ENCODE peak calls at places on chromosomes 11 and 22, in seven cellular contexts. N is GM12878, D is HCT116, O is SK-N-SH, B is K562, E is H1, C is HepG2. P is an unnamed sample.
A peak's percentile ranks its signal among the peaks of the same experiment; 100 is the strongest.

GRCh38 chr22:24033731-24034130 is 22.6 kb downstream of the CABIN1 start:
- DNase-seq in O (no peak), N (no peak), E (no peak), D (no peak), C (no peak), B (no peak), P (no peak)

GRCh38 chr11:12704049-12704448 is 29.8 kb downstream of the TEAD1 start:
- DNase-seq in E (no peak), B (no peak), C (no peak), N (no peak), D (no peak), O (no peak), P (peak; percentile 69)

GRCh38 chr11:70517996-70518907 is 119.9 kb downstream of the CTTN start:
- DNase-seq in C (no peak), N (no peak), B (no peak), E (no peak), O (peak; percentile 31), D (no peak), P (no peak)

GRCh38 chr22:20131593-20131855 is at the start of gene ZDHHC8:
- DNase-seq in O (no peak), N (no peak), E (no peak), D (no peak), B (peak; percentile 97), C (no peak), P (no peak)

GRCh38 chr22:27775698-27776409 is 25.7 kb downstream of the MN1 start:
- DNase-seq in N (no peak), C (no peak), B (no peak), E (no peak), O (peak; percentile 44), D (no peak), P (no peak)

GRCh38 chr11:122486793-122487495 is 168.6 kb upstream of the UBASH3B start:
- DNase-seq in O (no peak), N (no peak), D (peak; percentile 6), C (no peak), B (no peak), E (peak; percentile 81), P (no peak)

GRCh38 chr22:20424937-20425587 is 12.6 kb downstream of the SCARF2 start:
- DNase-seq in C (no peak), N (no peak), D (no peak), O (peak; percentile 75), E (no peak), B (peak; percentile 73), P (no peak)

GRCh38 chr11:121452609-121453150 is at the start of gene SORL1-AS1:
- DNase-seq in D (no peak), N (no peak), O (no peak), B (no peak), C (no peak), E (no peak), P (peak; percentile 56)

GRCh38 chr11:69215784-69216415 is 60.2 kb downstream of the SMIM38 start:
- DNase-seq in D (no peak), B (no peak), E (no peak), N (no peak), C (no peak), O (no peak), P (no peak)

GRCh38 chr11:7969756-7970646 is 4.8 kb upstream of the NLRP10 start:
- DNase-seq in N (no peak), B (no peak), C (no peak), D (no peak), O (no peak), E (no peak), P (no peak)

GRCh38 chr11:66493124-66493523 is 12.9 kb downstream of the DPP3 start:
- DNase-seq in N (no peak), E (no peak), B (no peak), C (no peak), O (no peak), D (no peak), P (no peak)

GRCh38 chr11:3202759-3203158 is 15.9 kb downstream of the MRGPRG start:
- DNase-seq in E (no peak), C (no peak), O (peak; percentile 81), D (no peak), B (no peak), N (no peak), P (no peak)

GRCh38 chr11:36583667-36584066 is 10.6 kb upstream of the IFTAP start:
- DNase-seq in E (no peak), C (no peak), D (no peak), O (no peak), B (no peak), N (no peak), P (no peak)

GRCh38 chr22:46809153-46809885 is 46.9 kb downstream of the TBC1D22A start:
- DNase-seq in E (no peak), O (no peak), C (no peak), B (no peak), N (no peak), D (no peak), P (no peak)

GRCh38 chr11:66278396-66279091 is 569 bp downstream of the CNIH2 start:
- DNase-seq in B (peak; percentile 61), D (no peak), E (no peak), O (peak; percentile 79), N (no peak), C (no peak), P (peak; percentile 41)

GRCh38 chr11:60870276-60870675 is 2.9 kb downstream of the ZP1 start:
- DNase-seq in B (peak; percentile 55), E (no peak), C (no peak), D (no peak), O (peak; percentile 10), N (no peak), P (no peak)

GRCh38 chr11:87306260-87306861 is 268.6 kb downstream of the TMEM135 start:
- DNase-seq in B (no peak), O (no peak), C (no peak), D (no peak), N (no peak), E (no peak), P (no peak)

GRCh38 chr11:95926714-95927113 is 2.8 kb upstream of the MTMR2 start:
- DNase-seq in O (no peak), C (no peak), D (no peak), N (no peak), B (no peak), E (no peak), P (no peak)

GRCh38 chr11:15841898-15842297 is 514.4 kb downstream of the SOX6 start:
- DNase-seq in D (no peak), B (no peak), E (no peak), N (no peak), C (no peak), O (peak; percentile 17), P (no peak)

GRCh38 chr22:49500076-49500460 is 327.6 kb downstream of the BRD1 start:
- DNase-seq in D (no peak), N (no peak), C (no peak), B (no peak), E (no peak), O (no peak), P (no peak)

GRCh38 chr22:50218996-50219727 is 18.4 kb downstream of the SELENOO start:
- DNase-seq in E (peak; percentile 76), B (peak; percentile 81), C (peak; percentile 32), N (no peak), D (peak; percentile 18), O (peak; percentile 87), P (peak; percentile 72)

GRCh38 chr11:17405232-17406005 is 17.0 kb upstream of the KCNJ11 start:
- DNase-seq in C (peak; percentile 37), B (no peak), O (peak; percentile 78), N (no peak), E (peak; percentile 55), D (peak; percentile 18), P (peak; percentile 65)

GRCh38 chr11:75242722-75243600 is 2.4 kb downstream of the TPBGL start:
- DNase-seq in D (no peak), B (no peak), O (peak; percentile 3), E (no peak), N (no peak), C (no peak), P (no peak)

GRCh38 chr11:75244052-75244814 is 3.7 kb downstream of the TPBGL start:
- DNase-seq in D (no peak), B (no peak), N (no peak), E (no peak), C (no peak), O (peak; percentile 2), P (no peak)

GRCh38 chr11:75246673-75247350 is 6.2 kb downstream of the TPBGL start:
- DNase-seq in N (no peak), B (no peak), O (no peak), D (no peak), E (no peak), C (no peak), P (no peak)

GRCh38 chr11:75246006-75246672 is 5.6 kb downstream of the TPBGL start:
- DNase-seq in E (no peak), O (peak; percentile 4), C (no peak), D (no peak), N (no peak), B (no peak), P (no peak)

GRCh38 chr11:75245356-75246005 is 4.9 kb downstream of the TPBGL start:
- DNase-seq in B (no peak), E (no peak), C (peak; percentile 24), D (no peak), N (no peak), O (peak; percentile 6), P (no peak)
- TF ChIP-seq JUND in B (no peak), E (no peak), C (no peak), D (no peak), N (no peak), O (no peak), P (no peak)

GRCh38 chr11:1481483-1481825 is 5.1 kb downstream of the MOB2 start:
- DNase-seq in E (no peak), D (no peak), O (no peak), B (no peak), N (no peak), C (no peak), P (no peak)

GRCh38 chr11:1479678-1480118 is 6.9 kb downstream of the MOB2 start:
- DNase-seq in C (no peak), O (no peak), D (no peak), N (no peak), B (no peak), E (no peak), P (no peak)

GRCh38 chr11:1480191-1480554 is 6.4 kb downstream of the MOB2 start:
- DNase-seq in B (no peak), C (no peak), N (no peak), D (no peak), O (no peak), E (no peak), P (no peak)

GRCh38 chr11:1481861-1482441 is 4.6 kb downstream of the MOB2 start:
- DNase-seq in N (no peak), B (no peak), C (no peak), O (no peak), D (no peak), E (no peak), P (no peak)

GRCh38 chr11:1480555-1481482 is 5.8 kb downstream of the MOB2 start:
- DNase-seq in E (no peak), D (no peak), O (no peak), N (no peak), B (no peak), C (no peak), P (no peak)
- TF ChIP-seq JUND in E (no peak), D (no peak), O (no peak), N (no peak), B (no peak), C (no peak), P (no peak)

GRCh38 chr11:125998267-125998666 is 52.4 kb downstream of the VSIG10L2 start:
- DNase-seq in B (no peak), E (no peak), O (no peak), D (no peak), N (no peak), C (no peak), P (no peak)
- TF ChIP-seq JUND in B (no peak), E (no peak), O (no peak), D (no peak), N (no peak), C (no peak), P (no peak)

GRCh38 chr11:9089636-9090035 is 1.8 kb downstream of the SCUBE2 start:
- DNase-seq in C (no peak), N (no peak), O (peak; percentile 59), D (no peak), E (no peak), B (no peak), P (no peak)
- TF ChIP-seq JUND in C (no peak), N (no peak), O (no peak), D (no peak), E (no peak), B (no peak), P (no peak)

P was measured in T47D.